ENCODE peak calls at places on chromosomes 16 and 17, in four cellular contexts. N, X, O and U are unnamed samples.
A peak's percentile ranks its signal among the peaks of the same experiment; 100 is the strongest.

GRCh38 chr17:36610472-36610871 is 9.1 kb downstream of the MRM1 start:
- DNase-seq in X (no peak), O (no peak), N (no peak), U (peak; percentile 33)

GRCh38 chr17:38906429-38907172 is 18.8 kb upstream of the LASP1NB start:
- DNase-seq in N (no peak), O (no peak), X (no peak), U (no peak)

GRCh38 chr16:22727285-22728166 is 86.4 kb upstream of the HS3ST2 start:
- DNase-seq in N (no peak), X (no peak), O (no peak), U (no peak)

GRCh38 chr16:27313422-27314160 is at the start of gene IL4R:
- DNase-seq in X (peak; percentile 50), N (peak; percentile 65), O (no peak), U (peak; percentile 77)

GRCh38 chr16:13307255-13307654 is 405.9 kb downstream of the SHISA9 start:
- DNase-seq in N (peak; percentile 82), X (no peak), O (no peak), U (no peak)

GRCh38 chr17:78793415-78793814 is 11.3 kb upstream of the CYTH1 start:
- DNase-seq in X (no peak), N (no peak), O (no peak), U (no peak)

GRCh38 chr17:46151762-46152161 is 41.5 kb downstream of the KANSL1 start:
- DNase-seq in O (no peak), X (no peak), N (no peak), U (peak; percentile 34)

GRCh38 chr17:42027961-42028790 is 8.3 kb downstream of the NKIRAS2 start:
- DNase-seq in X (peak; percentile 89), O (no peak), N (peak; percentile 86), U (no peak)

GRCh38 chr17:2734939-2735338 is 14.5 kb downstream of the CCDC92B start:
- DNase-seq in X (no peak), O (no peak), N (no peak), U (no peak)

GRCh38 chr16:22189473-22190168 is 16.5 kb upstream of the EEF2K start:
- DNase-seq in N (no peak), X (peak; percentile 48), O (no peak), U (peak; percentile 16)

GRCh38 chr17:17693253-17693954 is 12.1 kb downstream of the RAI1 start:
- DNase-seq in X (peak; percentile 73), N (peak; percentile 82), O (no peak), U (no peak)

GRCh38 chr17:69607162-69607834 is 192.8 kb downstream of the MAP2K6 start:
- DNase-seq in X (peak; percentile 85), N (peak; percentile 77), O (peak; percentile 25), U (peak; percentile 85)

GRCh38 chr17:42183741-42184711 is 1.2 kb downstream of the HCRT start:
- DNase-seq in O (no peak), X (peak; percentile 93), N (peak; percentile 85), U (peak; percentile 63)

GRCh38 chr16:23385441-23385840 is 67.5 kb downstream of the COG7 start:
- DNase-seq in N (no peak), O (no peak), X (no peak), U (no peak)

GRCh38 chr17:45172541-45173286 is 11.0 kb downstream of the HEXIM2 start:
- DNase-seq in N (peak; percentile 80), X (peak; percentile 75), O (no peak), U (peak; percentile 72)

GRCh38 chr16:2371421-2371820 is 30.9 kb upstream of the ABCA3 start:
- DNase-seq in X (no peak), O (no peak), N (no peak), U (no peak)

GRCh38 chr16:49825006-49825405 is 30.9 kb downstream of the ZNF423 start:
- DNase-seq in N (no peak), O (no peak), X (no peak), U (no peak)

GRCh38 chr17:50634915-50635719 is 436 bp downstream of the ABCC3 start:
- DNase-seq in N (no peak), O (no peak), X (no peak), U (no peak)

GRCh38 chr16:69535123-69536050 is 30.4 kb upstream of the NFAT5 start:
- DNase-seq in X (no peak), O (no peak), N (peak; percentile 53), U (peak; percentile 65)

GRCh38 chr16:56289412-56289811 is 98.1 kb downstream of the GNAO1 start:
- DNase-seq in X (no peak), N (no peak), O (no peak), U (no peak)

GRCh38 chr16:23967775-23968571 is 132.2 kb downstream of the PRKCB start:
- DNase-seq in N (no peak), X (no peak), O (no peak), U (no peak)

GRCh38 chr16:1775846-1776671 is 3.1 kb upstream of the MRPS34 start:
- DNase-seq in O (no peak), N (no peak), X (no peak), U (no peak)

GRCh38 chr17:45719335-45720071 is 64.6 kb upstream of the CRHR1 start:
- DNase-seq in N (peak; percentile 81), X (peak; percentile 74), O (no peak), U (peak; percentile 74)

GRCh38 chr17:8698142-8699050 is 46.2 kb downstream of the CCDC42 start:
- DNase-seq in O (no peak), N (peak; percentile 69), X (no peak), U (peak; percentile 79)

GRCh38 chr16:19417640-19418039 is at the start of gene TMC5:
- DNase-seq in X (no peak), N (no peak), O (no peak), U (no peak)

GRCh38 chr17:32136856-32137255 is 5.4 kb upstream of the RHOT1 start:
- DNase-seq in O (no peak), N (peak; percentile 16), X (no peak), U (no peak)

GRCh38 chr16:82767198-82767597 is 140.4 kb downstream of the CDH13 start:
- DNase-seq in N (no peak), X (no peak), O (no peak), U (no peak)
- H3K56ac ChIP-seq in N (no peak overlapping the region), X (no peak overlapping the region), O (no peak overlapping the region), U (no peak overlapping the region)

GRCh38 chr17:28340374-28340773 is 4.8 kb downstream of the TNFAIP1 start:
- DNase-seq in X (no peak), N (no peak), O (no peak), U (no peak)

GRCh38 chr17:28341516-28341915 is 6.0 kb downstream of the TNFAIP1 start:
- DNase-seq in O (no peak), N (no peak), X (no peak), U (no peak)

GRCh38 chr17:28342313-28342712 is 6.8 kb downstream of the TNFAIP1 start:
- DNase-seq in O (no peak), X (no peak), N (no peak), U (no peak)

GRCh38 chr17:28338056-28338768 is 2.7 kb downstream of the TNFAIP1 start:
- DNase-seq in O (no peak), N (peak; percentile 57), X (no peak), U (peak; percentile 86)

GRCh38 chr17:28339431-28339830 is 3.9 kb downstream of the TNFAIP1 start:
- DNase-seq in O (no peak), N (no peak), X (no peak), U (no peak)
- H3K56ac ChIP-seq in O (no peak overlapping the region), N (no peak overlapping the region), X (no peak overlapping the region), U (no peak overlapping the region)

GRCh38 chr17:11583306-11583992 is 14.8 kb upstream of the DNAH9 start:
- DNase-seq in N (no peak), O (no peak), X (no peak), U (no peak)

GRCh38 chr17:11582217-11582616 is 16.1 kb upstream of the DNAH9 start:
- DNase-seq in O (no peak), N (no peak), X (peak; percentile 11), U (no peak)

DNA sequence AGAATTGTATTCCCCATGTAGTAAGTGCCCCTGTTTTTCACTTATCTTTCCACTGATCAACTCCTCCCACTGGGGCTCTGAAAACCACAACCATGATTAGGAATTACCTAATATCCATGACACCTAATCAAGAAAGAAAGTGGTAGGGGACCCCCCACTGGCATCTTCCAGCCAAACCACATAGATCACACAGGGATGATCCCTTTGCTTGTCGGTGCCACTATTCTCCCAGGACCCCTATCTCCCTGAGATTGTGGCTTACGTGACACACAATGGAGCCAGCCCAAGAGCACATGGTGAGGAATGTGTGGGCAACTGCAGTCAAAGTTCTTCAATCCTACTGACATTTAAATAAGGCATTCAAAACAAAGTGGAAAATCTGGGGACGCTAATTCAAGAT is 17.6 kb upstream of the DNAH9 start:
- DNase-seq in O (no peak), X (peak; percentile 18), N (peak; percentile 70), U (no peak)
- H3K56ac ChIP-seq in O (no peak overlapping the region), X (no peak overlapping the region), N (no peak overlapping the region), U (no peak overlapping the region)

GRCh38 chr17:75064867-75065561 is 18.0 kb downstream of the KCTD2 start:
- DNase-seq in O (no peak), X (peak; percentile 68), N (peak; percentile 61), U (no peak)

GRCh38 chr17:75065562-75066151 is 18.6 kb downstream of the KCTD2 start:
- DNase-seq in X (no peak), N (no peak), O (no peak), U (no peak)

GRCh38 chr17:75069783-75070182 is 18.0 kb upstream of the SLC16A5 start:
- DNase-seq in N (no peak), O (no peak), X (no peak), U (no peak)

GRCh38 chr17:75067856-75068255 is 19.9 kb upstream of the SLC16A5 start:
- DNase-seq in O (no peak), X (no peak), N (no peak), U (no peak)

GRCh38 chr17:75068750-75069149 is 19.0 kb upstream of the SLC16A5 start:
- DNase-seq in O (no peak), X (no peak), N (no peak), U (no peak)
- H3K56ac ChIP-seq in O (no peak overlapping the region), X (no peak overlapping the region), N (no peak overlapping the region), U (no peak overlapping the region)